ENCODE peak calls at places on chromosomes 12 and 14, in seven cellular contexts. C is HEK293T, V is WTC11, H is GM12878, D is K562, A is H1, Q is HepG2. G is an unnamed sample.

GRCh38 chr14:34682787-34683321 is 31.5 kb downstream of the CFL2 start:
- DNase-seq in C (no peak), V (no peak), H (no peak), D (no peak), A (no peak), Q (no peak), G (no peak)

GRCh38 chr14:77086017-77086727 is 11.9 kb upstream of the CIPC start:
- DNase-seq in C (no peak), V (no peak), H (no peak), D (no peak), A (no peak), Q (peak), G (no peak)

GRCh38 chr14:99589031-99589441 is 15.0 kb downstream of the CCDC85C start:
- DNase-seq in C (no peak), V (no peak), H (no peak), D (no peak), A (no peak), Q (no peak), G (no peak)

GRCh38 chr12:18970603-18971002 is 158.9 kb upstream of the PLEKHA5 start:
- DNase-seq in C (no peak), V (no peak), H (no peak), D (peak), A (no peak), Q (no peak), G (no peak)

GRCh38 chr12:133235401-133236112 is at the start of gene ANHX:
- DNase-seq in C (no peak), V (no peak), H (no peak), D (no peak), A (no peak), Q (no peak), G (no peak)

GRCh38 chr12:97312570-97313135 is 150.0 kb upstream of the RMST start:
- DNase-seq in C (no peak), V (no peak), H (no peak), D (no peak), A (no peak), Q (no peak), G (no peak)

GRCh38 chr14:64410084-64410774 is 22.1 kb downstream of the MTHFD1 start:
- DNase-seq in C (no peak), V (peak), H (no peak), D (no peak), A (no peak), Q (peak), G (no peak)

GRCh38 chr14:95713596-95714371 is at the start of gene TCL1A:
- DNase-seq in C (no peak), V (peak), H (no peak), D (peak), A (no peak), Q (no peak), G (no peak)

GRCh38 chr14:75119056-75119455 is 7.8 kb downstream of the NEK9 start:
- DNase-seq in C (no peak), V (no peak), H (no peak), D (no peak), A (no peak), Q (no peak), G (no peak)

GRCh38 chr12:3692616-3693365 is 60.1 kb downstream of the CRACR2A start:
- DNase-seq in C (no peak), V (no peak), H (no peak), D (no peak), A (no peak), Q (no peak), G (no peak)

GRCh38 chr12:132006056-132006680 is 56.4 kb downstream of the EP400 start:
- DNase-seq in C (no peak), V (no peak), H (no peak), D (no peak), A (no peak), Q (no peak), G (no peak)

GRCh38 chr12:3119745-3120660 is 42.8 kb downstream of the TSPAN9 start:
- DNase-seq in C (no peak), V (no peak), H (no peak), D (no peak), A (no peak), Q (no peak), G (no peak)

GRCh38 chr14:61145903-61146411 is 135.2 kb downstream of the TMEM30B start:
- DNase-seq in C (no peak), V (no peak), H (no peak), D (no peak), A (no peak), Q (no peak), G (no peak)

GRCh38 chr14:24129410-24129998 is 955 bp upstream of the FITM1 start:
- DNase-seq in C (no peak), V (no peak), H (no peak), D (no peak), A (no peak), Q (no peak), G (no peak)

GRCh38 chr12:6946033-6946919 is 2.5 kb downstream of the C12orf57 start:
- DNase-seq in C (no peak), V (peak), H (peak), D (peak), A (no peak), Q (peak), G (peak)

GRCh38 chr12:46839232-46839631 is 13.4 kb upstream of the SLC38A4 start:
- DNase-seq in C (no peak), V (no peak), H (no peak), D (no peak), A (no peak), Q (no peak), G (no peak)

GRCh38 chr12:22100952-22101748 is 55.1 kb downstream of the CMAS start:
- DNase-seq in C (no peak), V (peak), H (peak), D (no peak), A (no peak), Q (peak), G (peak)

GRCh38 chr14:95472819-95473251 is 43.6 kb downstream of the SYNE3 start:
- DNase-seq in C (no peak), V (no peak), H (no peak), D (no peak), A (no peak), Q (no peak), G (no peak)

GRCh38 chr12:52566847-52567291 is 6.8 kb downstream of the KRT74 start:
- DNase-seq in C (no peak), V (no peak), H (no peak), D (peak), A (no peak), Q (no peak), G (no peak)

GRCh38 chr14:93764211-93764659 is 24.1 kb downstream of the PRIMA1 start:
- DNase-seq in C (no peak), V (no peak), H (no peak), D (no peak), A (no peak), Q (no peak), G (no peak)

GRCh38 chr14:43247877-43248276 is 1259.2 kb downstream of the FSCB start:
- DNase-seq in C (no peak), V (no peak), H (no peak), D (no peak), A (no peak), Q (no peak), G (no peak)

GRCh38 chr12:71014180-71014785 is 93.7 kb upstream of the PTPRR start:
- DNase-seq in C (peak), V (no peak), H (no peak), D (peak), A (no peak), Q (peak), G (peak)

GRCh38 chr12:21921436-21921835 is 19.8 kb downstream of the ABCC9 start:
- DNase-seq in C (no peak), V (no peak), H (no peak), D (no peak), A (no peak), Q (no peak), G (no peak)

GRCh38 chr12:54133663-54134375 is 55.0 kb downstream of the SMUG1 start:
- DNase-seq in C (no peak), V (no peak), H (no peak), D (no peak), A (no peak), Q (no peak), G (no peak)

DNA sequence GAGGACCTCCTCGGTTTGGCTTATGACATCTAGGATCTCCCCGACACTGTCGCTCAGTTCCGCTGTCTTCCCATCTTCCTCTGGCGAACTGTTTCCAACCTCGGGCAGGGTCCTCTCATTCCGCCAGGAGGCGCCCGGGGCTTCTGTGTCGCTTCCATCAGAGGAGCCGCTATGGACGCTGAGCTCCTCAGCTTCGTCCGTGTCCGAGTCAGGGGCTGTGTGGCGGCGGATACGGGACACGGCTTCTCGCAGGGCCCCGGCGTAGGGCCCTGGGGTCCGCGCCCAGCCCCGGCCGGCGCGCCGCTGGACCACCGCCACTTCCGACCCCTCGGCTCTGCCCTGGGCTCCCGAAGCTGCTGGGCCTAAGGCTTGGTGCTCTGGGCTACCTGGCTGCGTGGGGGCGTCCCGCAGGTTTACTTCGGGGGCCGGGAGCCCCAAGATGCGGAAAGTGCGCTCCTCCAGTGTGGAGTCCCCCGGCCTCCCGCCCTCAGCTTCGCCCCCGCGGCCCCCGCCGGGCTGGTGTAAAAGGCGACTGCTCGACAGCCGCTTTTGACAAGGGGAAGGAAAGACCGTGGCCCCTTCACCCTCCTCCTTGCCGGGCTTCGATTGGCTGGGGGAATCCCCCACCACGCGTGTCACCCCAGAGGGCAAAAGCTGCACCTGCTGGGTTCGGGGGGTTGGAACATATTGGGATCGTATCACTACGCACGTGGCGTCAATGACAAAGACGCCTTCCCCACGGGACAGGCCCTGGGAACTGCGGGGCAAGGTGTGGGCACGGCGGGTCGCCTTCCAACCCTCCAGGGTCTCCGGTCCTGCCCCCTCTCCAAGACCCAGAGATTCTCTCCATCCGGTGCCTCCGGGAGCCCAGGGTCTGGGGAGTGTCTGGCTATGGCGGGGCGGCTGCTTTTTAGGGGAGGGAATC is 2.1 kb downstream of the DDN start:
- DNase-seq in C (peak), V (peak), H (no peak), D (peak), A (no peak), Q (peak), G (no peak)
- TF ChIP-seq SP1 in C (no peak), V (no peak), H (no peak), D (no peak), A (no peak), Q (no peak), G (no peak)

GRCh38 chr12:120453977-120454376 is 7.7 kb downstream of the GATC start:
- DNase-seq in C (peak), V (no peak), H (no peak), D (peak), A (no peak), Q (peak), G (no peak)
- TF ChIP-seq SP1 in C (no peak), V (no peak), H (no peak), D (no peak), A (no peak), Q (no peak), G (no peak)

DNA sequence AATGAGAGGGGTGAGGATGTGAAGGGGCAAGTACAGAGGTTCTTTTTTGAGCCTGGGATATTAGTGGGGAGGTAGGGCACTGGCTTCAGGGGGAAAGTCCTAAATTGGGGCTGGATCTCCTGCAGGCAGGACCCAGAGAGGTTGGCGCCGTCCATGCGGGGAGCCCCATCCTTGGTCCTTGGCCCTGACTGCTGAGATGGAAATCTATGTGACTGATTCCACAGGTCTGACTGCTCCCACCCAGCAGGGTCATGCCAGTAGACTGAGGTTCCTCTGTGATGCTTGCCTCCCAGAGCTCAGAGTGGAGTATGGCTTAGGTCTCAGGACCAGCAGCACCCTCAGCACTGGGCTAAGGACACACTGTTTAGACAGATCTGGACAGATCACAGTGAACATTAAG is 988.6 kb upstream of the TMEM132C start:
- DNase-seq in C (no peak), V (no peak), H (no peak), D (no peak), A (no peak), Q (no peak), G (no peak)
- TF ChIP-seq SP1 in C (no peak), V (no peak), H (no peak), D (no peak), A (no peak), Q (no peak), G (no peak)

GRCh38 chr12:94650143-94651056 is at the start of gene TMCC3:
- DNase-seq in C (peak), V (peak), H (no peak), D (no peak), A (no peak), Q (no peak), G (no peak)
- TF ChIP-seq SP1 in C (no peak), V (no peak), H (no peak), D (no peak), A (no peak), Q (no peak), G (no peak)

DNA sequence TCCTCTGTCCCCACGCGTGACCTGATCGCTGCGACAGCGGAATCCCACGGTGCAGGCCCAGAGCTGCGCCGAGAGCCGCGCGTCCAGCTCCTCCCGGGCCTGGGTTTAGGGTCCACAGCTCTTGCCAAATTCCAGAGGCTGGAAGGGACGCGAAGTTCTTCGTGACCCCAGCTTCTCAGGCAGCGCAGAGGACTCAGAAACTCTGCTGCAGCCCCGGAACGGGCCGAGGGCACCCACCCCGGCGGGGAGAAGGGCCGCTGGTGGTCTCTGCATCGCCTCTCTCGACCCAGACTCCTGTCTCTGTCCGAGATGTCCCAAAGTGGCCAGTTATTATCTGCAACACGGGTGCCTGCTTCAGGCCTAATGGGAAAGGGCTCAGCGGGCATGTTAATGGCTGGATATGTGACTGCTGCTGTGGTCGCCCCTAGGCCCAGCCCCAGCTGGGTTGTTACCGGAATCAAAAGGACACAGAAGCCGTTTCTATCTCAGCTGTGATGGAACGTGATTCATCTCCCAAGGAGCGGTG is 236.4 kb downstream of the VRK1 start:
- DNase-seq in C (no peak), V (peak), H (no peak), D (no peak), A (no peak), Q (no peak), G (no peak)
- TF ChIP-seq SP1 in C (no peak), V (no peak), H (no peak), D (no peak), A (no peak), Q (no peak), G (no peak)

GRCh38 chr14:100654025-100654813 is 67.0 kb upstream of the BEGAIN start:
- DNase-seq in C (no peak), V (no peak), H (no peak), D (peak), A (no peak), Q (no peak), G (no peak)

GRCh38 chr14:100651999-100652508 is 64.8 kb upstream of the BEGAIN start:
- DNase-seq in C (no peak), V (no peak), H (no peak), D (no peak), A (no peak), Q (no peak), G (no peak)

GRCh38 chr14:100652739-100653138 is 65.5 kb upstream of the BEGAIN start:
- DNase-seq in C (no peak), V (no peak), H (no peak), D (no peak), A (no peak), Q (no peak), G (no peak)

GRCh38 chr14:100654814-100655795 is 67.9 kb upstream of the BEGAIN start:
- DNase-seq in C (peak), V (peak), H (no peak), D (peak), A (no peak), Q (no peak), G (no peak)

DNA sequence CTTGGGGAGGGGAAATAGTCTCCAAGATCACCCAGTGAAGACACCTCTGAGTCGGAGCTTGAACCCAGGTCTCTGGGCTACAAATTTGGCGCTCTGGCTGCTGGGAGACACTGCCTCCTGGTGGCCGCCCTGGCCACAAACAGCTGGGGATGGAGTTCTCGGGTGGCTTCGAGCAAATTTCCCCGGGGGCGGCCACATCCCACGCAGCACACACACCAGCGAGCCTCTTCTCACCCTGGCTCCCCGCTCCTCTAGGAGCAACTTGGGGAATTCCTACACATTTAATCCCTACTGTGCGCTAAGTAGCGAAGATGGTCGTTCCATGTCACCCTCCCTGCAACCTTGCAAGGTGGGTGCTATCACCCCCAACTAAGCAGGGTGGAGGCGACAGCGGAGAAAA is 66.2 kb upstream of the BEGAIN start:
- DNase-seq in C (peak), V (peak), H (no peak), D (peak), A (no peak), Q (no peak), G (no peak)
- TF ChIP-seq SP1 in C (no peak), V (no peak), H (no peak), D (no peak), A (no peak), Q (no peak), G (no peak)

GRCh38 chr12:128267651-128268347 is 829 bp downstream of the TMEM132C start:
- DNase-seq in C (no peak), V (no peak), H (no peak), D (no peak), A (no peak), Q (no peak), G (no peak)

GRCh38 chr12:128266559-128267245 is at the start of gene TMEM132C:
- DNase-seq in C (no peak), V (no peak), H (no peak), D (peak), A (no peak), Q (no peak), G (no peak)

GRCh38 chr12:128267246-128267622 is 264 bp downstream of the TMEM132C start:
- DNase-seq in C (no peak), V (no peak), H (no peak), D (no peak), A (no peak), Q (no peak), G (no peak)

GRCh38 chr12:128269108-128269713 is 2.2 kb downstream of the TMEM132C start:
- DNase-seq in C (no peak), V (no peak), H (no peak), D (no peak), A (no peak), Q (no peak), G (no peak)

GRCh38 chr12:128268348-128268725 is 1.4 kb downstream of the TMEM132C start:
- DNase-seq in C (no peak), V (no peak), H (no peak), D (no peak), A (no peak), Q (no peak), G (no peak)
- TF ChIP-seq SP1 in C (no peak), V (no peak), H (no peak), D (no peak), A (no peak), Q (no peak), G (no peak)

GRCh38 chr14:92556255-92556741 is 42.7 kb downstream of the RIN3 start:
- DNase-seq in C (no peak), V (no peak), H (no peak), D (no peak), A (no peak), Q (no peak), G (no peak)

GRCh38 chr14:92551066-92551841 is 37.7 kb downstream of the RIN3 start:
- DNase-seq in C (no peak), V (no peak), H (peak), D (no peak), A (no peak), Q (no peak), G (no peak)

GRCh38 chr14:92555440-92556111 is 42.0 kb downstream of the RIN3 start:
- DNase-seq in C (no peak), V (no peak), H (no peak), D (no peak), A (no peak), Q (no peak), G (no peak)

GRCh38 chr14:92552066-92552465 is 38.5 kb downstream of the RIN3 start:
- DNase-seq in C (no peak), V (no peak), H (no peak), D (no peak), A (no peak), Q (no peak), G (no peak)

GRCh38 chr14:92553456-92553855 is 39.9 kb downstream of the RIN3 start:
- DNase-seq in C (no peak), V (peak), H (no peak), D (no peak), A (no peak), Q (no peak), G (no peak)
- TF ChIP-seq SP1 in C (no peak), V (no peak), H (no peak), D (no peak), A (no peak), Q (no peak), G (no peak)

GRCh38 chr14:67532998-67533753 is at the start of gene PLEKHH1:
- DNase-seq in C (peak), V (peak), H (no peak), D (peak), A (peak), Q (peak), G (peak)
- TF ChIP-seq SP1 in C (no peak), V (peak), H (no peak), D (no peak), A (no peak), Q (no peak), G (no peak)

G was measured in HCT116.